ENCODE peak calls at places on chromosomes 13 and 19, in eight cellular contexts. X, P, W, R, Z, F, G and C are unnamed samples.

GRCh38 chr13:50693755-50694154 is 149.7 kb downstream of the DLEU7 start:
- DNase-seq in X (no peak), P (no peak), W (no peak), R (peak; percentile 47), Z (no peak), F (no peak), G (no peak), C (no peak)

GRCh38 chr13:27533155-27533643 is 82.8 kb upstream of the MTIF3 start:
- DNase-seq in X (peak; percentile 81), P (peak; percentile 16), W (peak; percentile 18), R (peak; percentile 97), Z (peak; percentile 71), F (peak; percentile 86), G (peak; percentile 96), C (peak; percentile 29)

GRCh38 chr19:55419089-55419488 is 11.5 kb upstream of the UBE2S start:
- DNase-seq in X (no peak), P (no peak), W (no peak), R (no peak), Z (no peak), F (no peak), G (no peak), C (no peak)

GRCh38 chr13:48567521-48568331 is 34.8 kb upstream of the RCBTB2 start:
- DNase-seq in X (no peak), P (no peak), W (no peak), R (no peak), Z (no peak), F (no peak), G (no peak), C (no peak)

GRCh38 chr13:28412981-28413380 is 81.9 kb downstream of the FLT1 start:
- DNase-seq in X (no peak), P (no peak), W (no peak), R (no peak), Z (no peak), F (no peak), G (no peak), C (no peak)

GRCh38 chr19:50555033-50555432 is 13.2 kb downstream of the LRRC4B start:
- DNase-seq in X (no peak), P (no peak), W (no peak), R (no peak), Z (no peak), F (no peak), G (no peak), C (no peak)

GRCh38 chr13:47299316-47299715 is 402.5 kb upstream of the HTR2A start:
- DNase-seq in X (no peak), P (no peak), W (no peak), R (no peak), Z (no peak), F (no peak), G (no peak), C (no peak)

GRCh38 chr19:49333426-49334288 is 1.5 kb upstream of the CD37 start:
- DNase-seq in X (no peak), P (peak; percentile 57), W (no peak), R (peak; percentile 90), Z (no peak), F (no peak), G (peak; percentile 72), C (peak; percentile 54)

GRCh38 chr13:39956036-39956435 is 300.6 kb downstream of the COG6 start:
- DNase-seq in X (no peak), P (peak; percentile 19), W (no peak), R (no peak), Z (no peak), F (no peak), G (no peak), C (no peak)

GRCh38 chr19:17107546-17108452 is 32.2 kb downstream of the MYO9B start:
- DNase-seq in X (peak; percentile 94), P (no peak), W (peak; percentile 94), R (peak; percentile 92), Z (peak; percentile 96), F (no peak), G (peak; percentile 97), C (no peak)

GRCh38 chr19:44875666-44876418 is 15.2 kb upstream of the TOMM40 start:
- DNase-seq in X (peak; percentile 82), P (no peak), W (no peak), R (no peak), Z (no peak), F (no peak), G (no peak), C (no peak)

GRCh38 chr19:48933382-48933932 is at the start of gene DHDH:
- DNase-seq in X (peak; percentile 94), P (peak; percentile 86), W (no peak), R (peak; percentile 96), Z (peak; percentile 51), F (peak; percentile 93), G (peak; percentile 90), C (peak; percentile 76)

GRCh38 chr13:79056706-79057105 is 349.3 kb downstream of the RBM26 start:
- DNase-seq in X (no peak), P (no peak), W (no peak), R (no peak), Z (no peak), F (no peak), G (no peak), C (no peak)

GRCh38 chr19:49626243-49626642 is 13.7 kb downstream of the RRAS start:
- DNase-seq in X (no peak), P (no peak), W (no peak), R (no peak), Z (no peak), F (no peak), G (no peak), C (no peak)

GRCh38 chr19:17686027-17686511 is 2.1 kb downstream of the UNC13A start:
- DNase-seq in X (no peak), P (no peak), W (no peak), R (no peak), Z (no peak), F (no peak), G (no peak), C (no peak)

GRCh38 chr19:43901395-43902390 is 33.4 kb downstream of the ZNF45 start:
- DNase-seq in X (peak; percentile 61), P (peak; percentile 53), W (peak; percentile 8), R (peak; percentile 88), Z (peak; percentile 57), F (peak; percentile 61), G (peak; percentile 89), C (peak; percentile 24)

DNA sequence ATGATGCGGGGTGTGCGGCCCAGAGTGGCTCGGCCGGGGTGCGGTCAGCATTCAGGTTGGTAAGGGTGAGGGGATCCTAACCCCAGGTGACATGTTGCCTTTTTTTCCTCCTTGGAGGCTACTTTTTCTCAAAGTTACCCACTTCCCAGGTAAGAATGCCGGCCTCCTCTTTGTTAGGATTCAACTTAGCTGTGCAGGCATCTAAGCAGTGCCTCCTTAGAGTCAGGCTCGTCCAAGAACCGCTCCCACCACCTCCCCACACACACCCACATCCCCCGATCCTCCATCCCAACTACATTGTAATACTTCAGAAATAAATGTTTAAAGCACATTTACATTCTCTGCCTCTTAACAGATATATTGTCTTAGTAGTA is 733 bp upstream of the ENOX1 start:
- DNase-seq in X (no peak), P (no peak), W (no peak), R (no peak), Z (no peak), F (peak; percentile 28), G (no peak), C (no peak)
- H3K4me3 ChIP-seq in X (peak overlapping the region; percentile 76), P (no peak overlapping the region), W (peak overlapping the region; percentile 64), R (peak overlapping the region; percentile 41), Z (peak overlapping the region; percentile 60), F (peak overlapping the region; percentile 50), G (no peak overlapping the region), C (peak overlapping the region; percentile 67)

DNA sequence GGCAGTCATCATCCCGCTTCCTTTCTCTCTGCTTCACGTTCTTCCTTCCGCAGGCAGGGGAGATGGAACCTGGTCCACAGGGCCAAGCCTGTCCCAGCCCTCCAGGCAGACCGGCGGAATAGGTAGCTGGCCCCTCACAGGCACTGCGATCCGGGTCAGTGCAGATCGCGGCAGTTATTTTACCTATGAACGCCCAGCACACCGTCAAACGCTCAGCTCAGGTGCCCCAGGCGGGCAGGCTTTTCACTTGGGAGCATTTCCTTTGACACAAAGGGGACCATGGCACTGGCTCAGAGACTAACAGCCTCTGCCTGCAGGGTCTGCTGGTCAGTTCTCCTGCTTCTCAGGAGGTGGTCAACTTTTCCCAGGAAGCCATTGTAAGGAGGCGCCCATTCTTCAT is 97.0 kb upstream of the ZNF98 start:
- DNase-seq in X (no peak), P (no peak), W (no peak), R (no peak), Z (no peak), F (no peak), G (peak; percentile 28), C (no peak)
- H3K9me3 ChIP-seq in X (no peaks in the 10 kb centered on the region), P (peaks cover 62% of the 10 kb centered on the region), W (peaks cover 6% of the 10 kb centered on the region), R (no peaks in the 10 kb centered on the region), Z (no peaks in the 10 kb centered on the region), F (no peaks in the 10 kb centered on the region), G (peaks cover 1% of the 10 kb centered on the region), C (no peaks in the 10 kb centered on the region)

GRCh38 chr13:99971576-99972189 is at the start of gene ZIC5:
- DNase-seq in X (no peak), P (no peak), W (no peak), R (peak; percentile 54), Z (no peak), F (peak; percentile 10), G (no peak), C (no peak)

GRCh38 chr13:99973786-99974185 is 2.2 kb upstream of the ZIC5 start:
- DNase-seq in X (no peak), P (no peak), W (no peak), R (no peak), Z (no peak), F (no peak), G (no peak), C (no peak)

GRCh38 chr13:99974296-99974938 is 2.9 kb upstream of the ZIC5 start:
- DNase-seq in X (no peak), P (no peak), W (no peak), R (peak; percentile 14), Z (no peak), F (peak; percentile 4), G (no peak), C (no peak)

GRCh38 chr13:99972190-99972731 is 694 bp upstream of the ZIC5 start:
- DNase-seq in X (no peak), P (no peak), W (no peak), R (no peak), Z (no peak), F (peak; percentile 5), G (no peak), C (no peak)

GRCh38 chr13:99973163-99973785 is 1.7 kb upstream of the ZIC5 start:
- DNase-seq in X (no peak), P (no peak), W (no peak), R (no peak), Z (no peak), F (no peak), G (no peak), C (no peak)
- H3K4me1 ChIP-seq in X (no peaks in the 10 kb centered on the region), P (peaks cover 34% of the 10 kb centered on the region), W (peaks cover 18% of the 10 kb centered on the region), R (peaks cover 33% of the 10 kb centered on the region), Z (no peaks in the 10 kb centered on the region), F (peaks cover 8% of the 10 kb centered on the region), G (no peaks in the 10 kb centered on the region), C (peaks cover 30% of the 10 kb centered on the region)

DNA sequence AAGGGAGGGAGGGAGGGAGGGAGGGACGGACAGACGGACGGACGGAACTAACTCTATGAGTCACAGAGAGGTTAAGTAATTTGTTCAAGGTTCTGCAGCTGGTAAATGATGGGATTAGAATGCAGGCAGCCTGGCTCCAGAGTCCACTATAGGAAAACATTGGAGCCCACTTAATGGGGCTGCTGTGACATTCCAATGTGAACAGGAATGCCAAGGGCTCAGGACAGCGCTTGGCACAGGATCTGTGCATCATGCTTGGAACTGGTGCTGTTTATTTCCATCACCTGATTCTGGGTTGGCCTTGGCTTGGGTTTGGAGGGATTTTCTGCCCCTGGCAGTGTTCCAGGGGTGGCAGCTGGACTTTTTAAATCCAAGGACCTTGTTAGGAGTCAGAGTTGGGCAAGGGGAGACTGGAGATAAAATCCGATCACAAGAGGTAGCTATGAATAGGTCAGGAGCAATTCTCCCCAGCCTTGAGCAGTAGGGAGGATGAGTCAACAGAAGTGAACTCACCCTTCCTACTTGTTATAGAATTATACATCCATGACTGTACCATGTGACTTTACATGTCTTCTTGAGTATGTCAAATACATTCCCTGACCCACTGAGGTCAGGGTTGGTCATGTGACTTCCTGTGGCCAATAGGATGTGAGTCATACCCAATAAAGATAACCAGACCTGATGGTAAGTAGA is 7.8 kb upstream of the HIF3A start:
- DNase-seq in X (no peak), P (no peak), W (no peak), R (no peak), Z (peak; percentile 34), F (no peak), G (no peak), C (no peak)
- H3K4me3 ChIP-seq in X (peak overlapping the region; percentile 27), P (no peak overlapping the region), W (no peak overlapping the region), R (no peak overlapping the region), Z (no peak overlapping the region), F (no peak overlapping the region), G (no peak overlapping the region), C (no peak overlapping the region)